ENCODE peak calls at places on chromosomes 6 and 20, in five cellular contexts. J is K562, I is H1, Q is HepG2, W is GM12878. H is an unnamed sample.
A peak's percentile ranks its signal among the peaks of the same experiment; 100 is the strongest.

GRCh38 chr6:20583447-20583806 is 49.2 kb downstream of the CDKAL1 start:
- DNase-seq in J (no peak), I (no peak), Q (no peak), W (no peak), H (no peak)

GRCh38 chr6:39932386-39932785 is 1.9 kb downstream of the MOCS1 start:
- DNase-seq in J (no peak), I (no peak), Q (no peak), W (no peak), H (no peak)

GRCh38 chr6:43840490-43841218 is 70.6 kb downstream of the VEGFA start:
- DNase-seq in J (no peak), I (no peak), Q (no peak), W (no peak), H (no peak)

GRCh38 chr20:11235058-11235457 is 561.3 kb upstream of the JAG1 start:
- DNase-seq in J (no peak), I (no peak), Q (no peak), W (no peak), H (no peak)

GRCh38 chr20:41476013-41476441 is 109.4 kb upstream of the EMILIN3 start:
- DNase-seq in J (no peak), I (no peak), Q (no peak), W (no peak), H (no peak)

GRCh38 chr6:127343753-127344659 is 597 bp upstream of the ECHDC1 start:
- DNase-seq in J (no peak), I (no peak), Q (peak; percentile 25), W (no peak), H (no peak)

GRCh38 chr6:54980511-54981275 is 134.1 kb downstream of the FAM83B start:
- DNase-seq in J (no peak), I (no peak), Q (no peak), W (no peak), H (no peak)

GRCh38 chr6:134979142-134979541 is 29.2 kb upstream of the ALDH8A1 start:
- DNase-seq in J (no peak), I (no peak), Q (no peak), W (peak; percentile 47), H (no peak)

GRCh38 chr20:46694484-46694883 is 5.2 kb upstream of the TP53RK start:
- DNase-seq in J (peak; percentile 70), I (no peak), Q (no peak), W (peak; percentile 27), H (no peak)

GRCh38 chr20:13694420-13695150 is 55.9 kb upstream of the TASP1 start:
- DNase-seq in J (no peak), I (no peak), Q (peak; percentile 25), W (no peak), H (no peak)

GRCh38 chr20:15205719-15206118 is 868.3 kb upstream of the FLRT3 start:
- DNase-seq in J (no peak), I (no peak), Q (no peak), W (no peak), H (no peak)

GRCh38 chr20:24694727-24695528 is 225.5 kb downstream of the SYNDIG1 start:
- DNase-seq in J (no peak), I (peak; percentile 19), Q (no peak), W (no peak), H (no peak)

GRCh38 chr20:44692932-44693476 is 22.2 kb upstream of the CCN5 start:
- DNase-seq in J (no peak), I (no peak), Q (peak; percentile 97), W (no peak), H (peak; percentile 71)

GRCh38 chr6:105137388-105137787 is 42.4 kb downstream of the POPDC3 start:
- DNase-seq in J (no peak), I (no peak), Q (no peak), W (no peak), H (no peak)

GRCh38 chr20:23646106-23646958 is 8.6 kb upstream of the CST3 start:
- DNase-seq in J (no peak), I (no peak), Q (no peak), W (no peak), H (no peak)

GRCh38 chr6:63963756-63964315 is 328.2 kb downstream of the PHF3 start:
- DNase-seq in J (no peak), I (no peak), Q (no peak), W (no peak), H (no peak)

GRCh38 chr6:43020847-43021246 is 576 bp upstream of the RRP36 start:
- DNase-seq in J (peak; percentile 61), I (peak; percentile 61), Q (no peak), W (no peak), H (no peak)

GRCh38 chr6:12490904-12491571 is 200.9 kb downstream of the EDN1 start:
- DNase-seq in J (no peak), I (no peak), Q (no peak), W (no peak), H (no peak)

GRCh38 chr20:47334022-47334551 is 22.4 kb downstream of the ZMYND8 start:
- DNase-seq in J (no peak), I (no peak), Q (peak; percentile 99), W (no peak), H (no peak)

GRCh38 chr6:30816791-30817739 is 67.3 kb upstream of the DDR1 start:
- DNase-seq in J (no peak), I (no peak), Q (no peak), W (peak; percentile 84), H (no peak)

GRCh38 chr20:57652865-57653545 is 32.8 kb upstream of the ZBP1 start:
- DNase-seq in J (peak; percentile 14), I (no peak), Q (no peak), W (no peak), H (no peak)

GRCh38 chr6:109816452-109817374 is 125.6 kb downstream of the FIG4 start:
- DNase-seq in J (no peak), I (no peak), Q (no peak), W (no peak), H (no peak)

GRCh38 chr6:68572525-68572924 is 62.6 kb upstream of the ADGRB3 start:
- DNase-seq in J (peak; percentile 70), I (peak; percentile 67), Q (peak; percentile 62), W (peak; percentile 3), H (no peak)

GRCh38 chr20:62493886-62494285 is 18.1 kb upstream of the GATA5 start:
- DNase-seq in J (no peak), I (no peak), Q (no peak), W (no peak), H (no peak)

GRCh38 chr6:26216015-26216885 is 129.0 kb downstream of the HFE start:
- DNase-seq in J (peak; percentile 95), I (no peak), Q (peak; percentile 99), W (peak; percentile 100), H (no peak)

GRCh38 chr6:36837686-36838085 is 1.6 kb downstream of the CPNE5 start:
- DNase-seq in J (no peak), I (no peak), Q (no peak), W (no peak), H (no peak)
- TF ChIP-seq EZH2 in J (no peak), I (no peak), Q (no peak), W (no peak), H (no peak)

GRCh38 chr6:34414999-34415858 is 10.6 kb downstream of the RPS10 start:
- DNase-seq in J (peak; percentile 68), I (no peak), Q (peak; percentile 99), W (no peak), H (peak; percentile 38)
- TF ChIP-seq CEBPB in J (no peak), I (no peak), Q (no peak), W (no peak), H (no peak)

DNA sequence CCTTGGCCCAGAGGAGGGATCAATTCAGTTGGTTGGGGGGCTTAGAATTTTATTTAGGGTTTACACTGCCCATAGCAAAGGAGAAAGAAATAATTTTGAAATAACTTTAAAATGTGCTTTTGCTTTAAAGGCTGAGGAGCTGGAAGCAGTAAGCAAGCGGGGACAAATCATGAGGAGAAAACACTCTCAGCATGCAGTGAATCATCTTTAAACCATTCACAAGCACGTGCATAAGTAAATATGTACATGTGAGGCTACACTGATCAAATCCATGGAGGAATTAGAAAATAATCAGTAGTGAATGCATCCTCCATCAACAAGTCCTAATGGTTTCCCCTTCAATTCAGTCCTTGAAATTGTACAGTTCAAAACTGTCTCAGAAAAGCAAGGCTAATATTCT is 181.0 kb downstream of the MTFR2 start:
- DNase-seq in J (no peak), I (no peak), Q (no peak), W (no peak), H (no peak)
- TF ChIP-seq EZH2 in J (no peak), I (no peak), Q (no peak), W (no peak), H (no peak)

GRCh38 chr6:106509420-106510089 is 119.7 kb downstream of the RTN4IP1 start:
- DNase-seq in J (no peak), I (peak; percentile 61), Q (peak; percentile 28), W (no peak), H (no peak)

GRCh38 chr6:106512048-106512957 is 117.0 kb downstream of the RTN4IP1 start:
- DNase-seq in J (no peak), I (peak; percentile 79), Q (peak; percentile 68), W (no peak), H (no peak)

GRCh38 chr6:106510090-106510970 is 119.0 kb downstream of the RTN4IP1 start:
- DNase-seq in J (no peak), I (peak; percentile 77), Q (peak; percentile 40), W (no peak), H (no peak)

GRCh38 chr6:106512958-106513480 is 116.3 kb downstream of the RTN4IP1 start:
- DNase-seq in J (no peak), I (no peak), Q (no peak), W (no peak), H (no peak)

DNA sequence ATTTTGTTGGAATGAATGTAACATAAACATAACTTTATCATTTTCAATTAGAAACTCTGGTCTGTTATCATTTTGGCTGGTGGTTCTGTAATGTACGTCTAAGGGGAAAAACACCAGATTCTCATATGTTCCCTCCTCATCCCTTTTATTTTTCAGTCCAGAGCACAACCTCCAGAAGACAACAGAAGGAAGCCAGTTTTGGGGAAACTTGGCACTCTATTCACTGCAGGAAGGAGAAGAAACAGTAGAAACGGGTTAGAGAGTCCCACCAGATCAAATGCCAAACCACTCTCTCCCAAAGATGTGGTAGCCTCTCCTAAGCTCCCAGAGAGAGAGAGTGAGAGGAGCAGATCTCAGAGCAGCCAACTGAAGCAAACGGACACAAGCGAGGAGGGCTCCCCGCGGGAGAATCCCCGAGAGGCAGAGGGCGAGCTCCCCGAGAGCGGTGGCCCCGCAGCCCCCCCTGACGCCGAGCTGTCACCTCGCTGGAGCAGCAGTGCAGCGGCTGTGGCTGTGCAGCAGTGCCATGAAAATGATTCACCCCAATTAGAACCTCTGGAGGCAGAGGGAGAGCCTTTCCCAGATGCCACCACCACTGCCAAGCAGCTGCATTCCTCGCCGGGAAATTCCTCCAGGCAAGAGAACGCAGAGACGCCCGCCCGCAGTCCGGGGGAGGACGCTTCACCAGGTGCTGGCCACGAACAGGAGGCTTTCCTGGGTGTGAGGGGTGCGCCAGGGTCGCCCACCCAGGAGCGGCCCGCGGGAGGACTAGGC is 117.8 kb downstream of the RTN4IP1 start:
- DNase-seq in J (no peak), I (peak; percentile 62), Q (peak; percentile 18), W (no peak), H (no peak)
- TF ChIP-seq CEBPB in J (no peak), I (no peak), Q (no peak), W (no peak), H (no peak)

H was measured in HCT116.